ENCODE peak calls at places on chromosomes 4 and X, in six cellular contexts. F is cardiac muscle cell, Y is DND-41, V is ascending aorta, L is colonic mucosa, B is OCI-LY7. C is an unnamed sample. For H3K36me3, the result is how much of the 10 kb centered on the place peaks cover.

GRCh38 chrX:132071260-132071659 is 48.2 kb downstream of the STK26 start:
- DNase-seq in F (peak), Y (no peak), V (no peak), L (no peak), B (peak), C (no peak)

GRCh38 chrX:43813319-43813718 is 68.9 kb downstream of the MAOB start:
- DNase-seq in F (no peak), Y (no peak), V (no peak), L (no peak), B (no peak), C (no peak)

GRCh38 chr4:108272046-108272445 is 103.3 kb upstream of the LEF1 start:
- DNase-seq in F (no peak), Y (no peak), V (no peak), L (no peak), B (no peak), C (no peak)

GRCh38 chr4:55445921-55446577 is 50.3 kb downstream of the TMEM165 start:
- DNase-seq in F (peak), Y (no peak), V (no peak), L (no peak), B (no peak), C (no peak)

GRCh38 chr4:3483471-3483921 is 20.4 kb downstream of the DOK7 start:
- DNase-seq in F (no peak), Y (no peak), V (peak), L (no peak), B (no peak), C (peak)

GRCh38 chr4:75848891-75849290 is 53.4 kb downstream of the PPEF2 start:
- DNase-seq in F (peak), Y (no peak), V (no peak), L (no peak), B (no peak), C (no peak)

GRCh38 chrX:74422576-74423288 is 1.4 kb downstream of the SLC16A2 start:
- DNase-seq in F (peak), Y (no peak), V (peak), L (peak), B (no peak), C (peak)

GRCh38 chr4:74189331-74190043 is 31.6 kb downstream of the MTHFD2L start:
- DNase-seq in F (peak), Y (no peak), V (no peak), L (no peak), B (peak), C (no peak)

GRCh38 chr4:47510506-47511143 is 25.6 kb downstream of the ATP10D start:
- DNase-seq in F (peak), Y (no peak), V (no peak), L (no peak), B (no peak), C (no peak)

GRCh38 chrX:39527045-39527444 is 570.7 kb downstream of the BCOR start:
- DNase-seq in F (peak), Y (no peak), V (no peak), L (no peak), B (no peak), C (no peak)

GRCh38 chr4:135267148-135267878 is 1065.7 kb upstream of the PABPC4L start:
- DNase-seq in F (no peak), Y (no peak), V (no peak), L (no peak), B (no peak), C (no peak)

GRCh38 chrX:20252392-20253231 is 14.1 kb downstream of the RPS6KA3 start:
- DNase-seq in F (peak), Y (peak), V (peak), L (peak), B (peak), C (peak)

GRCh38 chrX:3176439-3176820 is 135.2 kb downstream of the ARSF start:
- DNase-seq in F (peak), Y (no peak), V (no peak), L (no peak), B (no peak), C (no peak)

GRCh38 chr4:123398803-123399637 is 2.4 kb downstream of the SPRY1 start:
- DNase-seq in F (peak), Y (peak), V (peak), L (peak), B (peak), C (peak)

GRCh38 chr4:74097631-74098550 is 1.1 kb downstream of the CXCL2 start:
- DNase-seq in F (peak), Y (no peak), V (no peak), L (peak), B (no peak), C (no peak)

GRCh38 chr4:81096566-81096965 is 66.1 kb downstream of the BMP3 start:
- DNase-seq in F (peak), Y (no peak), V (no peak), L (no peak), B (no peak), C (no peak)

GRCh38 chrX:85111347-85111746 is 107.7 kb downstream of the APOOL start:
- DNase-seq in F (peak), Y (no peak), V (no peak), L (peak), B (peak), C (no peak)

GRCh38 chr4:110898290-110898689 is 275.4 kb upstream of the PITX2 start:
- DNase-seq in F (no peak), Y (no peak), V (no peak), L (no peak), B (peak), C (no peak)

GRCh38 chr4:103204114-103204513 is 6.0 kb upstream of the CENPE start:
- DNase-seq in F (peak), Y (no peak), V (no peak), L (no peak), B (peak), C (no peak)

GRCh38 chr4:2438822-2439718 is 20.3 kb downstream of the CFAP99 start:
- DNase-seq in F (no peak), Y (no peak), V (no peak), L (no peak), B (no peak), C (no peak)

GRCh38 chr4:19304028-19304427 is 947.7 kb upstream of the SLIT2 start:
- DNase-seq in F (no peak), Y (no peak), V (no peak), L (no peak), B (no peak), C (no peak)

GRCh38 chrX:41923925-41924693 is 755 bp upstream of the CASK start:
- DNase-seq in F (peak), Y (peak), V (no peak), L (peak), B (peak), C (peak)

GRCh38 chrX:44342866-44343265 is 606 bp downstream of the EFHC2 start:
- DNase-seq in F (no peak), Y (no peak), V (no peak), L (no peak), B (no peak), C (no peak)

GRCh38 chr4:142091691-142092182 is 455.4 kb downstream of the IL15 start:
- DNase-seq in F (peak), Y (no peak), V (peak), L (no peak), B (no peak), C (no peak)

GRCh38 chr4:53804719-53805118 is 213.4 kb upstream of the LNX1 start:
- DNase-seq in F (no peak), Y (peak), V (no peak), L (peak), B (peak), C (no peak)

GRCh38 chr4:52197351-52197750 is 146.2 kb downstream of the SPATA18 start:
- DNase-seq in F (no peak), Y (no peak), V (no peak), L (no peak), B (no peak), C (no peak)

GRCh38 chr4:87118826-87119225 is 101.6 kb downstream of the KLHL8 start:
- DNase-seq in F (peak), Y (peak), V (no peak), L (no peak), B (peak), C (no peak)

GRCh38 chrX:69137371-69137881 is 27.8 kb downstream of the PJA1 start:
- DNase-seq in F (peak), Y (no peak), V (no peak), L (no peak), B (no peak), C (no peak)

GRCh38 chr4:142098900-142099299 is 462.5 kb downstream of the IL15 start:
- DNase-seq in F (no peak), Y (no peak), V (no peak), L (no peak), B (no peak), C (no peak)

GRCh38 chr4:17068885-17069284 is 170.4 kb upstream of the LDB2 start:
- DNase-seq in F (no peak), Y (no peak), V (no peak), L (no peak), B (no peak), C (no peak)

GRCh38 chr4:80265571-80266266 is 745 bp upstream of the FGF5 start:
- DNase-seq in F (peak), Y (no peak), V (no peak), L (no peak), B (no peak), C (no peak)

GRCh38 chrX:81304545-81304944 is 102.6 kb downstream of the SH3BGRL start:
- DNase-seq in F (no peak), Y (no peak), V (no peak), L (no peak), B (no peak), C (no peak)

GRCh38 chr4:85807247-85807915 is 332.4 kb downstream of the ARHGAP24 start:
- DNase-seq in F (peak), Y (no peak), V (peak), L (no peak), B (no peak), C (peak)

GRCh38 chr4:121784975-121785374 is 16.1 kb upstream of the EXOSC9 start:
- DNase-seq in F (peak), Y (no peak), V (no peak), L (no peak), B (no peak), C (no peak)

GRCh38 chr4:122798917-122799316 is 27.7 kb upstream of the FGF2 start:
- DNase-seq in F (no peak), Y (no peak), V (no peak), L (no peak), B (no peak), C (no peak)

GRCh38 chr4:37976513-37976912 is 16.3 kb downstream of the PTTG2 start:
- DNase-seq in F (peak), Y (no peak), V (no peak), L (no peak), B (no peak), C (no peak)

GRCh38 chrX:50700921-50701320 is 113.1 kb downstream of the SHROOM4 start:
- DNase-seq in F (peak), Y (no peak), V (no peak), L (no peak), B (no peak), C (no peak)

GRCh38 chrX:32451954-32452518 is 759.3 kb downstream of the DMD start:
- DNase-seq in F (no peak), Y (no peak), V (no peak), L (no peak), B (no peak), C (no peak)

GRCh38 chr4:787561-787981 is 38.4 kb downstream of the CPLX1 start:
- DNase-seq in F (no peak), Y (no peak), V (no peak), L (no peak), B (no peak), C (no peak)
- TF ChIP-seq CTCF in F (no peak), Y (no peak), V (no peak), L (no peak), B (no peak), C (no peak)

DNA sequence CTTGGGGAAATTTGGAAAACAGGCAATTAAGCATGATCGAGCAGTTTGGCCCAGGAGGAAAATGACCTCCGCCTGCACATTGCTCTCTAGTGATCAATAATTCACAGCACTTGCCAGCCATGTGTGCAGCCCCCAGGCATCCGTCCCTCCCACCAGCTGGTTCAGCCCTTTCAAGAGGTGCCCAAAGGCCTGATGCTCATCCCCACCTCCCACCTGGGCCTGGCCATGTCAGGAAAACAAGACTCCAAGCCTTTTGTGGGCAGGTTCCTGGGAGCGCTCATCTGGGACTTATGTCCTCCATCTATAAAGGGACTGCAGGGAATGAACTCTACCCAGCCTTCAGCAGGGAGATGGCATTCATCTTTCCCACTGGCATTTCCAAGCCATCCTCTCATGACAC is 17.5 kb upstream of the PPP2R2C start:
- DNase-seq in F (no peak), Y (no peak), V (peak), L (peak), B (no peak), C (no peak)
- H3K27ac ChIP-seq in F (no peak), Y (no peak), V (no peak), L (no peak), B (no peak), C (no peak)

DNA sequence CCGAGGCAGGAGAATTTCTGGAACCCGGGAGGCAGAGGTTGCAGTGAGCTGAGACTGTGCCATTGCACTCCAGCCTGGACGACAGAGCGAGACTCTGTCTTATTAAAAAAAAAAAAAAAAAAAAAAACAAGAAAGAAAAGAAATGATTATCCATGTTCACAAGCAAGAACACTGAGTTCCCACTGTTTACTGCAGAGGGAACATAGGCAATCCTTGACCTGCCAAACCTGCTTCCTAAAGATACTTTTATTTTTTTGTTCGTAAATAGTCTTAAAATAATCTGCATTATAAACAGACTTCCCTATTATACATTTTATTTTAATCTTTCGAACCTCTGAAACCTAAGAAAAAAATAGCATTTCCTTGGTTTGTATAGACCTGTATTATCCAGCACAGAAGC is 50.6 kb upstream of the TBC1D14 start:
- DNase-seq in F (no peak), Y (no peak), V (no peak), L (no peak), B (no peak), C (no peak)
- H3K36me3 ChIP-seq in F (under half), Y (half or more), V (under half), L (under half), B (under half), C (under half)

GRCh38 chrX:71622347-71623104 is 4.2 kb upstream of the CXCR3 start:
- DNase-seq in F (peak), Y (peak), V (peak), L (peak), B (peak), C (peak)
- TF ChIP-seq CTCF in F (peak), Y (no peak), V (no peak), L (no peak), B (no peak), C (no peak)

DNA sequence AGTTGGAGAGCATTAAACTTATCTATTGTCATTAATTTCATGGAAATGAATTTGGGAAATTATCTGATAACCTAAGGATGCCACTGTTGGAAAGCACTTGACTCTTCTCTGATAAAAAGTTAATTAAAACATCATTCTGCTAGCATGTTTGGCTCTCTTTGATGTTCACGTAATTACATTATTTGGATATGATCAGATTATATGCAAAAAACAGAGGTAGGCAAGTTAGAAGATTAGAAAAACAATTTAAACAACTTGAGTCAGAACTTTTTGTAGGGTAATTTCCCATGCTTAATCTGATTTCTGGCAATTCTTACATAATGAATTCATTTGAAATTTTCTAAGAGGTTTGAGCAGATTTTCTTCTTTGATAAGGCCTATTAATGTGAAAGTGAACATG is 882.9 kb downstream of the TRAM1L1 start:
- DNase-seq in F (no peak), Y (no peak), V (no peak), L (no peak), B (no peak), C (no peak)
- H3K27ac ChIP-seq in F (no peak), Y (no peak), V (no peak), L (no peak), B (no peak), C (no peak)

GRCh38 chr4:128847074-128847724 is 37.7 kb downstream of the JADE1 start:
- DNase-seq in F (peak), Y (no peak), V (no peak), L (no peak), B (no peak), C (no peak)
- H3K36me3 ChIP-seq in F (under half), Y (half or more), V (half or more), L (under half), B (half or more), C (under half)

DNA sequence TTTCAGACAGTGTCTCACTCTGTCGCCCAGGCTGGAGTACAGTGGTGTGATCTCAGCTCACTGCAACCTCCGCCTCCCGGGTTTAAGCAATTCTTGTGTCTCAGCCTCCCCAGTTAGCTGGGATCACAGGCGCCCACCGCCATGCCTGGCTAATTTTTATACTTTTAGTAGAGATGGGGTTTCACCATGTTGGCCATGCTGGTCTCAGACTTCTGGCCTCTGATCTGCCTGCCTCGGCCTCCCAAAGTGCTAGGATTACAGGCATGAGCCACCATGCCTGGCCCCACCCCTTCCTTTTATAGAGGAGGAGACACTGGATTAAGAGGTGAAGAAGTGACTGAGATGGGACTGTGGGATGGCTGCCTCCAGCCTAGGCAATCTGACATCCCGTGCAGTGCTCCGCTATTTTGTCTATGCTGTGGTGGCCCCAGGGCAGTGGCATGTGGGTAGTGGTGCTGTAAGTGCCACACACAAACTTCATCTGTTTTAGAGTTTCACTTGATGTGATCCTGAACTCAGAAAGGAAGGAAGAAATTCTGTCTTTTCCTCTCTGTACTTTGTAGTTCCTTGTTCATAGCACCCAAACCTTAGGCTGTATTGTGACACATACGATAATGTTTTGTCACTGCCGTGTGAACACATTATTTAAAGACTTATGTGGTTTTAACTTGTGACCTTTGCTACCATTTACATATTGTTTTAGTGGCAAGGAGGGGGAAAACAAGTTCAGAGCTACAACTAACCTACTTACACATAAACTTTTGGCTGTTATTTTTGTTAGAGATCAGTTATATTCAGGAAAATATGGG is 48.9 kb downstream of the FNIP2 start:
- DNase-seq in F (no peak), Y (no peak), V (no peak), L (no peak), B (no peak), C (no peak)
- TF ChIP-seq CTCF in F (no peak), Y (no peak), V (no peak), L (no peak), B (no peak), C (no peak)